ENCODE peak calls at places on chromosomes 16 and 17, in four cellular contexts. V, J, M and X are unnamed samples.

GRCh38 chr17:29722411-29723198 is 99.9 kb upstream of the CORO6 start:
- DNase-seq in J (no peak), M (peak; percentile 53), V (peak; percentile 84), X (peak; percentile 69)

GRCh38 chr17:81601525-81602120 is 35.3 kb downstream of the NPLOC4 start:
- DNase-seq in J (no peak), V (peak; percentile 78), M (peak; percentile 38), X (peak; percentile 60)

GRCh38 chr17:68424188-68424587 is 33.1 kb downstream of the WIPI1 start:
- DNase-seq in J (no peak), V (no peak), M (no peak), X (no peak)

GRCh38 chr16:106623-107324 is 28.7 kb downstream of the MPG start:
- DNase-seq in M (peak; percentile 74), J (no peak), V (peak; percentile 75), X (peak; percentile 48)

GRCh38 chr16:10297341-10298006 is 88.4 kb upstream of the ATF7IP2 start:
- DNase-seq in J (no peak), V (peak; percentile 86), M (no peak), X (no peak)

GRCh38 chr17:60091908-60092331 is 13.2 kb upstream of the HEATR6 start:
- DNase-seq in J (no peak), V (peak; percentile 49), M (peak; percentile 59), X (no peak)

GRCh38 chr17:6796887-6797490 is 21.0 kb downstream of the FBXO39 start:
- DNase-seq in J (no peak), V (no peak), M (no peak), X (peak; percentile 13)

GRCh38 chr17:8223356-8224063 is 13.1 kb upstream of the AURKB start:
- DNase-seq in V (peak; percentile 67), J (peak; percentile 72), M (no peak), X (no peak)

GRCh38 chr17:72392056-72393010 is 271.5 kb downstream of the SOX9 start:
- DNase-seq in M (peak; percentile 73), J (no peak), V (no peak), X (peak; percentile 64)

GRCh38 chr17:79201536-79202227 is 127.1 kb downstream of the ENGASE start:
- DNase-seq in M (no peak), J (no peak), V (no peak), X (peak; percentile 21)

GRCh38 chr16:66728117-66728787 is 23.2 kb downstream of the DYNC1LI2 start:
- DNase-seq in M (no peak), V (peak; percentile 41), J (no peak), X (no peak)

GRCh38 chr17:7837375-7838290 is 3.6 kb downstream of the KDM6B start:
- DNase-seq in J (no peak), M (no peak), V (peak; percentile 37), X (no peak)

GRCh38 chr17:40857535-40857934 is 9.5 kb downstream of the KRT12 start:
- DNase-seq in J (no peak), M (no peak), V (no peak), X (peak; percentile 58)

GRCh38 chr16:13021996-13022395 is 120.6 kb downstream of the SHISA9 start:
- DNase-seq in V (no peak), J (no peak), M (no peak), X (no peak)

GRCh38 chr16:21071741-21072140 is 78.9 kb downstream of the DNAH3 start:
- DNase-seq in M (no peak), J (no peak), V (no peak), X (no peak)

GRCh38 chr17:32288600-32288999 is 23.0 kb downstream of the RHBDL3 start:
- DNase-seq in J (no peak), V (no peak), M (no peak), X (no peak)

GRCh38 chr16:3022697-3023414 is 886 bp downstream of the HCFC1R1 start:
- DNase-seq in J (no peak), V (no peak), M (no peak), X (peak; percentile 27)

GRCh38 chr17:12813680-12814079 is 24.4 kb downstream of the ARHGAP44 start:
- DNase-seq in J (no peak), M (no peak), V (no peak), X (no peak)

GRCh38 chr17:82883461-82884031 is 43.7 kb upstream of the ZNF750 start:
- DNase-seq in M (no peak), J (no peak), V (no peak), X (no peak)

GRCh38 chr17:30393911-30394867 is 15.5 kb downstream of the CPD start:
- DNase-seq in J (no peak), V (no peak), M (no peak), X (no peak)

GRCh38 chr17:57068222-57068658 is 16.8 kb upstream of the AKAP1 start:
- DNase-seq in V (no peak), J (no peak), M (no peak), X (no peak)

GRCh38 chr17:4741544-4741943 is 1.8 kb upstream of the CXCL16 start:
- DNase-seq in M (no peak), J (no peak), V (no peak), X (no peak)

GRCh38 chr17:12553625-12554024 is 112.1 kb upstream of the MYOCD start:
- DNase-seq in M (no peak), J (no peak), V (no peak), X (no peak)

GRCh38 chr17:17698869-17699351 is 17.7 kb downstream of the RAI1 start:
- DNase-seq in M (no peak), J (no peak), V (no peak), X (no peak)

GRCh38 chr17:9071921-9072503 is 50.7 kb downstream of the NTN1 start:
- DNase-seq in M (no peak), V (no peak), J (no peak), X (no peak)

GRCh38 chr17:21104608-21105007 is 22.2 kb upstream of the DHRS7B start:
- DNase-seq in J (no peak), V (no peak), M (no peak), X (no peak)